ENCODE peak calls at places on chromosomes 11 and 22, in four cellular contexts. Q is spleen, L is fibroblast of lung, X is GM23338. S is an unnamed sample.

GRCh38 chr11:15819679-15820286 is 536.6 kb downstream of the SOX6 start:
- DNase-seq in Q (peak), L (peak), X (peak), S (no peak)

GRCh38 chr22:47195676-47196492 is 433.4 kb downstream of the TBC1D22A start:
- DNase-seq in Q (peak), L (peak), X (no peak), S (peak)

GRCh38 chr22:19708323-19709011 is 5.8 kb upstream of the SEPTIN5 start:
- DNase-seq in L (no peak), X (no peak), Q (peak), S (no peak)

GRCh38 chr11:2399488-2400068 is 972 bp upstream of the TSSC4 start:
- DNase-seq in L (peak), Q (no peak), X (peak), S (peak)

GRCh38 chr22:39125622-39126021 is 26.9 kb downstream of the CBX7 start:
- DNase-seq in X (no peak), Q (no peak), L (no peak), S (no peak)

GRCh38 chr11:113587318-113587739 is 112.1 kb upstream of the DRD2 start:
- DNase-seq in X (no peak), L (no peak), Q (no peak), S (no peak)

GRCh38 chr22:36086170-36086490 is 57.5 kb upstream of the RBFOX2 start:
- DNase-seq in L (no peak), Q (no peak), X (peak), S (no peak)

GRCh38 chr11:118552341-118552740 is 13.4 kb downstream of the IFT46 start:
- DNase-seq in Q (no peak), L (no peak), X (no peak), S (peak)

GRCh38 chr11:112127056-112127455 is 36.8 kb downstream of the IL18 start:
- DNase-seq in X (no peak), Q (no peak), L (no peak), S (no peak)

GRCh38 chr11:41119484-41119883 is 340.0 kb downstream of the LRRC4C start:
- DNase-seq in L (no peak), X (no peak), Q (no peak), S (no peak)

GRCh38 chr11:16469968-16470367 is 113.6 kb upstream of the SOX6 start:
- DNase-seq in Q (no peak), X (peak), L (no peak), S (no peak)

GRCh38 chr22:39654959-39655579 is 84.5 kb downstream of the CACNA1I start:
- DNase-seq in Q (no peak), L (no peak), X (peak), S (no peak)

DNA sequence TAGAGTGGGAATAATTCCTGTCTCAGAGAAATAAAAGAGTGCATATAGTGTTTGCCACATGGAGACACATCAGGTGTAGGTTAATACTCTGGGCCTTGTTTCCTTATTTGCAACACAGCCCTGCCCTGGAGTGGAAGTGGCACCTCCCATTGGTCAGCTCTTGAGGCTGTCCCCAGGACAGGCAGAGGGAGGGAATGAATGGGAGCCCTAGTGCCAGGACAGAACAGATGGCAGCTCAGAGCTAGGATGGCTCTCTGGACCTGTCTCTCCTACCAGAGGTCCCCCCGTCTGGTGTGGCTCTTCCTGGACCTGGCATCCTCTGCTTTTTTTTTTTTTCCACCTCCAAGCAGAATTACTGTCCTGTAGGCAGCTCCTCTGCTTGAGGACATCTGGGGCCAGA is 35.6 kb downstream of the LIMK2 start:
- DNase-seq in X (no peak), L (no peak), Q (no peak), S (no peak)
- H3K4me3 ChIP-seq in X (peak), L (peak), Q (peak), S (peak)

GRCh38 chr22:44342347-44342956 is 29.7 kb upstream of the SHISAL1 start:
- DNase-seq in Q (no peak), X (no peak), L (no peak), S (no peak)
- H3K27ac ChIP-seq in Q (no peak), X (no peak), L (no peak), S (peak)

GRCh38 chr22:42439821-42440674 is 7.8 kb upstream of the NFAM1 start:
- DNase-seq in X (no peak), L (peak), Q (peak), S (no peak)
- H3K4me3 ChIP-seq in X (no peak), L (peak), Q (no peak), S (peak)

DNA sequence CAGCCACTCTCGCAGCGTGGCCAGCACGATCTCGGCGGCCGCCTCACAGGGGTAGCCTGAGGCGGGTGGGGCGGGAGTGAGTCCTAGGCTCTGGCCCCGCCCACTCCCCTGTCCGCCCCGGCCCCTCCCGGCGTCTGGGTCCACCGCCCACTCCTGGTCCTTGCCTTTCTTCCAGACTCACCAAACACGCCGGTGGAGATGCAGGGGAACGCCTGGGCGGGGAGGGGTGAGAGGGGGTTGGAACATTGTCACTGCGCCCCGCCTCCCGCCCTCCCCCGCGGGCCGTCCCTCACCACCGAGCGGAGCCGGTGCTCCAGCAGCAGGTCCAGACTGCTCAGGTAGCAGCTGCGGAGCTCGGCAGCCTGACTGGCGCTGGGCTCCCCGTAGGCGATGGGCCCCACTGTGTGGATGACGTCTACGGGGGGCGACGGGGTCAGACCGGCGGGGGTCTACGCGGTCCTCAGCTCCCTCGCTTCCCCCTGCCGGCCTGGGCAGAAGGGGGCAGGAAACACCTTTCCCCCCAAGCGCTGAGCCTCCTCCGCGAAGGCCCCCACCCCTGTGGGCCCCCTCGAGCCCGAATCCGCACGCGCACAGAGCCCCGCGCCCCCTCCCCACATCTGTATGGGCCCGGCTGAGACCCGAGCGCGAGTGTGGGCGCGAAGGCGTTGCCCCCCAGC is 13.2 kb downstream of the OTUB1 start:
- DNase-seq in L (peak), X (peak), Q (peak), S (no peak)
- H3K27ac ChIP-seq in L (no peak), X (no peak), Q (no peak), S (no peak)

S was measured in coronary artery.